ENCODE peak calls at places on chromosomes 1 and 21, in six cellular contexts. A is CD8-positive, alpha-beta memory T cell; D is activated T-helper 1 cell treated with anti-CD3 and anti-CD28 coated beads, Interleukin-12 subunit alpha, Interleukin-12 subunit beta, Interleukin-2, Interleukin-4 antibody, amounts not matched to agents 30 ng/mL and 10 ng/mL and 1 ng/mL, durations not matched to agents 14 hours and 24 hours and 36 hours; F is IMR-90; X is fibroblast of the aortic adventitia; R is DND-41. C is an unnamed sample.

GRCh38 chr1:14980801-14981200 is 172.7 kb upstream of the TMEM51 start:
- DNase-seq in R (no peak), X (peak; percentile 14), A (no peak), D (no peak), F (peak; percentile 56), C (no peak)

GRCh38 chr1:232853994-232854532 is 48.8 kb downstream of the MAP10 start:
- DNase-seq in R (no peak), X (peak; percentile 64), A (no peak), D (no peak), F (peak; percentile 83), C (peak; percentile 66)

GRCh38 chr1:88873737-88874374 is 17.5 kb downstream of the GTF2B start:
- DNase-seq in X (peak; percentile 7), A (no peak), F (peak; percentile 23), D (no peak), R (no peak), C (no peak)

GRCh38 chr1:68087184-68087583 is 36.8 kb upstream of the DIRAS3 start:
- DNase-seq in D (no peak), R (no peak), A (no peak), F (peak; percentile 48), X (no peak), C (no peak)

GRCh38 chr1:25770541-25771245 is 29.3 kb upstream of the SELENON start:
- DNase-seq in R (no peak), F (no peak), A (no peak), D (no peak), X (no peak), C (no peak)

GRCh38 chr1:209989525-209989924 is 51.5 kb downstream of the SYT14 start:
- DNase-seq in A (no peak), F (peak; percentile 34), X (peak; percentile 55), R (no peak), D (no peak), C (peak; percentile 15)

GRCh38 chr1:8348056-8348776 is 30.3 kb downstream of the SLC45A1 start:
- DNase-seq in D (no peak), X (no peak), F (no peak), A (no peak), R (no peak), C (no peak)

GRCh38 chr21:41816583-41817165 is 49.8 kb upstream of the RIPK4 start:
- DNase-seq in F (peak; percentile 46), A (peak; percentile 32), R (peak; percentile 63), D (peak; percentile 22), X (peak; percentile 56), C (peak; percentile 90)

GRCh38 chr1:22489823-22490222 is 38.2 kb downstream of the ZBTB40 start:
- DNase-seq in X (no peak), F (no peak), R (no peak), D (no peak), A (no peak), C (no peak)

GRCh38 chr1:227910506-227910905 is 37.2 kb downstream of the WNT9A start:
- DNase-seq in A (no peak), R (no peak), X (peak; percentile 8), F (no peak), D (no peak), C (no peak)

GRCh38 chr1:195530961-195531360 is 1077.3 kb downstream of the KCNT2 start:
- DNase-seq in X (peak; percentile 23), F (peak; percentile 36), A (no peak), R (no peak), D (no peak), C (no peak)

GRCh38 chr1:50750021-50750619 is 209.9 kb downstream of the FAF1 start:
- DNase-seq in X (peak; percentile 56), R (peak; percentile 21), F (peak; percentile 36), D (no peak), A (no peak), C (peak; percentile 62)

GRCh38 chr1:89081005-89081404 is 16.0 kb upstream of the GBP1 start:
- DNase-seq in A (no peak), R (no peak), X (no peak), D (no peak), F (no peak), C (no peak)

GRCh38 chr1:31148409-31148808 is 82.9 kb upstream of the PUM1 start:
- DNase-seq in D (no peak), A (no peak), R (no peak), X (no peak), F (no peak), C (no peak)

GRCh38 chr1:181998858-181999257 is 62.7 kb downstream of the ZNF648 start:
- DNase-seq in D (no peak), R (no peak), F (no peak), A (no peak), X (no peak), C (no peak)

GRCh38 chr1:179826626-179827280 is 50.9 kb downstream of the TOR1AIP2 start:
- DNase-seq in D (no peak), F (no peak), A (no peak), X (no peak), R (no peak), C (no peak)

GRCh38 chr21:36422279-36423098 is 37.3 kb downstream of the CHAF1B start:
- DNase-seq in R (peak; percentile 54), F (peak; percentile 71), D (no peak), A (no peak), X (peak; percentile 78), C (peak; percentile 80)

GRCh38 chr1:44707112-44707881 is 23.7 kb downstream of the RNU5D-1 start:
- DNase-seq in R (no peak), F (peak; percentile 94), A (no peak), X (peak; percentile 91), D (no peak), C (peak; percentile 88)

C was measured in AG20443.